ENCODE peak calls at places on chromosomes 16 and 17, in seven cellular contexts. One of them, this sample, is unnamed.

GRCh38 chr16:35506018-35506897 is 2046.8 kb downstream of the TP53TG3F start:
- DNase-seq in AG04449: no peak
- DNase-seq in heart right ventricle: no peak
- DNase-seq in tibial artery: no peak
- DNase-seq in GM12865: no peak
- DNase-seq in adipocyte: no peak
- DNase-seq in skeletal muscle cell: no peak
- DNase-seq in this sample: no peak

GRCh38 chr16:65869261-65869660 is 497.2 kb upstream of the CDH5 start:
- DNase-seq in adipocyte: no peak
- DNase-seq in tibial artery: no peak
- DNase-seq in heart right ventricle: no peak
- DNase-seq in skeletal muscle cell: no peak
- DNase-seq in GM12865: no peak
- DNase-seq in AG04449: no peak
- DNase-seq in this sample: no peak

GRCh38 chr17:58109197-58109596 is 26.0 kb downstream of the DYNLL2 start:
- DNase-seq in adipocyte: no peak
- DNase-seq in GM12865: no peak
- DNase-seq in skeletal muscle cell: no peak
- DNase-seq in AG04449: no peak
- DNase-seq in heart right ventricle: no peak
- DNase-seq in tibial artery: no peak
- DNase-seq in this sample: no peak

GRCh38 chr16:64590516-64590915 is 531.3 kb downstream of the CDH11 start:
- DNase-seq in AG04449: peak; percentile 26
- DNase-seq in heart right ventricle: no peak
- DNase-seq in skeletal muscle cell: no peak
- DNase-seq in tibial artery: no peak
- DNase-seq in adipocyte: peak; percentile 31
- DNase-seq in GM12865: no peak
- DNase-seq in this sample: no peak

GRCh38 chr17:16989953-16990860 is 18.3 kb upstream of the TNFRSF13B start:
- DNase-seq in AG04449: no peak
- DNase-seq in heart right ventricle: no peak
- DNase-seq in adipocyte: peak; percentile 14
- DNase-seq in skeletal muscle cell: no peak
- DNase-seq in GM12865: peak; percentile 52
- DNase-seq in tibial artery: no peak
- DNase-seq in this sample: no peak

GRCh38 chr17:5468075-5468473 is 708 bp downstream of the DHX33 start:
- DNase-seq in heart right ventricle: no peak
- DNase-seq in adipocyte: no peak
- DNase-seq in AG04449: no peak
- DNase-seq in tibial artery: no peak
- DNase-seq in GM12865: no peak
- DNase-seq in skeletal muscle cell: no peak
- DNase-seq in this sample: no peak

GRCh38 chr17:45123930-45124796 is 8.2 kb downstream of the PLCD3 start:
- DNase-seq in adipocyte: peak; percentile 85
- DNase-seq in AG04449: no peak
- DNase-seq in skeletal muscle cell: no peak
- DNase-seq in GM12865: peak; percentile 28
- DNase-seq in heart right ventricle: peak; percentile 48
- DNase-seq in tibial artery: peak; percentile 78
- DNase-seq in this sample: peak; percentile 77

GRCh38 chr17:63369233-63369632 is 76.9 kb downstream of the CYB561 start:
- DNase-seq in adipocyte: no peak
- DNase-seq in skeletal muscle cell: no peak
- DNase-seq in GM12865: no peak
- DNase-seq in AG04449: no peak
- DNase-seq in heart right ventricle: no peak
- DNase-seq in tibial artery: no peak
- DNase-seq in this sample: no peak

GRCh38 chr16:83648347-83648746 is 159.4 kb upstream of the HSBP1 start:
- DNase-seq in AG04449: no peak
- DNase-seq in GM12865: no peak
- DNase-seq in tibial artery: no peak
- DNase-seq in heart right ventricle: no peak
- DNase-seq in adipocyte: no peak
- DNase-seq in skeletal muscle cell: no peak
- DNase-seq in this sample: no peak

GRCh38 chr17:17666111-17666714 is 15.0 kb upstream of the RAI1 start:
- DNase-seq in AG04449: peak; percentile 29
- DNase-seq in tibial artery: no peak
- DNase-seq in heart right ventricle: no peak
- DNase-seq in skeletal muscle cell: no peak
- DNase-seq in adipocyte: peak; percentile 42
- DNase-seq in GM12865: no peak
- DNase-seq in this sample: no peak

GRCh38 chr17:66508896-66509843 is 206.8 kb downstream of the PRKCA start:
- DNase-seq in adipocyte: peak; percentile 54
- DNase-seq in GM12865: no peak
- DNase-seq in heart right ventricle: no peak
- DNase-seq in skeletal muscle cell: peak; percentile 84
- DNase-seq in AG04449: peak; percentile 73
- DNase-seq in tibial artery: no peak
- DNase-seq in this sample: peak; percentile 28

GRCh38 chr17:36792849-36793248 is 144.4 kb upstream of the LHX1 start:
- DNase-seq in AG04449: no peak
- DNase-seq in adipocyte: no peak
- DNase-seq in heart right ventricle: no peak
- DNase-seq in GM12865: no peak
- DNase-seq in skeletal muscle cell: no peak
- DNase-seq in tibial artery: no peak
- DNase-seq in this sample: no peak

GRCh38 chr17:10727192-10727591 is 2.6 kb downstream of the TMEM220 start:
- DNase-seq in skeletal muscle cell: no peak
- DNase-seq in heart right ventricle: no peak
- DNase-seq in GM12865: no peak
- DNase-seq in adipocyte: no peak
- DNase-seq in tibial artery: no peak
- DNase-seq in AG04449: no peak
- DNase-seq in this sample: no peak

GRCh38 chr16:57186630-57187507 is 740 bp downstream of the RSPRY1 start:
- DNase-seq in GM12865: peak; percentile 34
- DNase-seq in adipocyte: peak; percentile 64
- DNase-seq in AG04449: no peak
- DNase-seq in tibial artery: peak; percentile 22
- DNase-seq in skeletal muscle cell: no peak
- DNase-seq in heart right ventricle: no peak
- DNase-seq in this sample: no peak

GRCh38 chr17:58595194-58595792 is 80.9 kb upstream of the MTMR4 start:
- DNase-seq in GM12865: peak; percentile 72
- DNase-seq in AG04449: no peak
- DNase-seq in adipocyte: no peak
- DNase-seq in heart right ventricle: no peak
- DNase-seq in skeletal muscle cell: no peak
- DNase-seq in tibial artery: no peak
- DNase-seq in this sample: no peak

GRCh38 chr17:17940451-17940911 is 31.7 kb downstream of the TOM1L2 start:
- DNase-seq in AG04449: no peak
- DNase-seq in GM12865: no peak
- DNase-seq in tibial artery: no peak
- DNase-seq in skeletal muscle cell: no peak
- DNase-seq in heart right ventricle: no peak
- DNase-seq in adipocyte: peak; percentile 74
- DNase-seq in this sample: no peak

GRCh38 chr16:59601452-59601851 is 867.3 kb upstream of the GOT2 start:
- DNase-seq in adipocyte: no peak
- DNase-seq in GM12865: no peak
- DNase-seq in heart right ventricle: no peak
- DNase-seq in AG04449: no peak
- DNase-seq in tibial artery: no peak
- DNase-seq in skeletal muscle cell: no peak
- DNase-seq in this sample: no peak

GRCh38 chr17:29710891-29711418 is 88.2 kb upstream of the CORO6 start:
- DNase-seq in heart right ventricle: no peak
- DNase-seq in GM12865: peak; percentile 26
- DNase-seq in tibial artery: peak; percentile 28
- DNase-seq in adipocyte: peak; percentile 51
- DNase-seq in AG04449: no peak
- DNase-seq in skeletal muscle cell: no peak
- DNase-seq in this sample: no peak

GRCh38 chr17:29705352-29705751 is 82.6 kb upstream of the CORO6 start:
- DNase-seq in heart right ventricle: no peak
- DNase-seq in adipocyte: no peak
- DNase-seq in AG04449: no peak
- DNase-seq in tibial artery: no peak
- DNase-seq in skeletal muscle cell: no peak
- DNase-seq in GM12865: peak; percentile 25
- DNase-seq in this sample: no peak

GRCh38 chr17:29709861-29710849 is 87.4 kb upstream of the CORO6 start:
- DNase-seq in AG04449: no peak
- DNase-seq in adipocyte: peak; percentile 73
- DNase-seq in tibial artery: no peak
- DNase-seq in GM12865: no peak
- DNase-seq in heart right ventricle: no peak
- DNase-seq in skeletal muscle cell: no peak
- DNase-seq in this sample: no peak

GRCh38 chr17:29707212-29707571 is 84.5 kb upstream of the CORO6 start:
- DNase-seq in GM12865: no peak
- DNase-seq in AG04449: no peak
- DNase-seq in adipocyte: no peak
- DNase-seq in tibial artery: no peak
- DNase-seq in skeletal muscle cell: no peak
- DNase-seq in heart right ventricle: no peak
- DNase-seq in this sample: no peak

DNA sequence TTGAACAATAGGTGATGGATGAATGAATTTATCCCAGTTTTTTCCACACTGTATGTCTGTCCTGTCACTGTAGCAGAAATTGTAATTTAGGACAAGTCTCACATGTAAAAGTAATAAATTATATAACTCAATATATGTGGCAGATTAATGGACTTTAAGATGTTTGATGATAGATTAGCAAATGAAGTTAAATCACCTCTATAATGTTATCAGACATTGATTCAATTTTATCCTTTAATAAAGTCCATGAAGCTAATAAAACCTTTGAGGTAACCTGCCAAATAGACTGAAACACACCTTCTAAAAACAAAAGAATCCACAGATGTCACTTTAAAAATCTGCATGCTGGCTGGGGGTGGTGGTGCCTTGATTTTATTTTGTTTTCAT is 83.3 kb upstream of the CORO6 start:
- DNase-seq in heart right ventricle: no peak
- DNase-seq in adipocyte: no peak
- DNase-seq in skeletal muscle cell: no peak
- DNase-seq in tibial artery: no peak
- DNase-seq in GM12865: no peak
- DNase-seq in AG04449: no peak
- DNase-seq in this sample: no peak
- H3K4me3 ChIP-seq in heart right ventricle: no peak overlapping the region
- H3K4me3 ChIP-seq in adipocyte: no peak overlapping the region
- H3K4me3 ChIP-seq in skeletal muscle cell: no peak overlapping the region
- H3K4me3 ChIP-seq in tibial artery: no peak overlapping the region
- H3K4me3 ChIP-seq in GM12865: peak overlapping the region; percentile 48
- H3K4me3 ChIP-seq in AG04449: no peak overlapping the region
- H3K4me3 ChIP-seq in this sample: no peak overlapping the region

GRCh38 chr16:30773826-30774225 is 11.7 kb downstream of the RNF40 start:
- DNase-seq in skeletal muscle cell: no peak
- DNase-seq in AG04449: no peak
- DNase-seq in tibial artery: no peak
- DNase-seq in heart right ventricle: no peak
- DNase-seq in GM12865: peak; percentile 1
- DNase-seq in adipocyte: no peak
- DNase-seq in this sample: peak; percentile 55

GRCh38 chr16:30775381-30776099 is 11.5 kb downstream of the ZNF629 start:
- DNase-seq in tibial artery: peak; percentile 82
- DNase-seq in heart right ventricle: peak; percentile 89
- DNase-seq in skeletal muscle cell: peak; percentile 41
- DNase-seq in AG04449: no peak
- DNase-seq in adipocyte: peak; percentile 86
- DNase-seq in GM12865: peak; percentile 73
- DNase-seq in this sample: peak; percentile 88

GRCh38 chr16:30771726-30772125 is 9.6 kb downstream of the RNF40 start:
- DNase-seq in heart right ventricle: no peak
- DNase-seq in adipocyte: no peak
- DNase-seq in GM12865: no peak
- DNase-seq in skeletal muscle cell: no peak
- DNase-seq in AG04449: no peak
- DNase-seq in tibial artery: no peak
- DNase-seq in this sample: no peak

GRCh38 chr16:30775131-30775380 is 11.9 kb downstream of the ZNF629 start:
- DNase-seq in AG04449: no peak
- DNase-seq in heart right ventricle: no peak
- DNase-seq in tibial artery: no peak
- DNase-seq in skeletal muscle cell: no peak
- DNase-seq in GM12865: no peak
- DNase-seq in adipocyte: no peak
- DNase-seq in this sample: no peak

GRCh38 chr16:30774367-30775130 is 12.4 kb downstream of the RNF40 start:
- DNase-seq in heart right ventricle: peak; percentile 42
- DNase-seq in AG04449: no peak
- DNase-seq in skeletal muscle cell: no peak
- DNase-seq in GM12865: no peak
- DNase-seq in adipocyte: no peak
- DNase-seq in tibial artery: no peak
- DNase-seq in this sample: no peak
- H3K4me3 ChIP-seq in heart right ventricle: peak overlapping the region; percentile 78
- H3K4me3 ChIP-seq in AG04449: peak overlapping the region; percentile 75
- H3K4me3 ChIP-seq in skeletal muscle cell: peak overlapping the region; percentile 83
- H3K4me3 ChIP-seq in GM12865: no peak overlapping the region
- H3K4me3 ChIP-seq in adipocyte: peak overlapping the region; percentile 88
- H3K4me3 ChIP-seq in tibial artery: peak overlapping the region; percentile 77
- H3K4me3 ChIP-seq in this sample: peak overlapping the region; percentile 66

GRCh38 chr17:77962349-77962748 is 3.8 kb downstream of the TNRC6C start:
- DNase-seq in skeletal muscle cell: no peak
- DNase-seq in AG04449: no peak
- DNase-seq in tibial artery: no peak
- DNase-seq in adipocyte: no peak
- DNase-seq in GM12865: no peak
- DNase-seq in heart right ventricle: no peak
- DNase-seq in this sample: no peak
- H3K4me3 ChIP-seq in skeletal muscle cell: no peak overlapping the region
- H3K4me3 ChIP-seq in AG04449: no peak overlapping the region
- H3K4me3 ChIP-seq in tibial artery: no peak overlapping the region
- H3K4me3 ChIP-seq in adipocyte: no peak overlapping the region
- H3K4me3 ChIP-seq in GM12865: no peak overlapping the region
- H3K4me3 ChIP-seq in heart right ventricle: no peak overlapping the region
- H3K4me3 ChIP-seq in this sample: no peak overlapping the region

DNA sequence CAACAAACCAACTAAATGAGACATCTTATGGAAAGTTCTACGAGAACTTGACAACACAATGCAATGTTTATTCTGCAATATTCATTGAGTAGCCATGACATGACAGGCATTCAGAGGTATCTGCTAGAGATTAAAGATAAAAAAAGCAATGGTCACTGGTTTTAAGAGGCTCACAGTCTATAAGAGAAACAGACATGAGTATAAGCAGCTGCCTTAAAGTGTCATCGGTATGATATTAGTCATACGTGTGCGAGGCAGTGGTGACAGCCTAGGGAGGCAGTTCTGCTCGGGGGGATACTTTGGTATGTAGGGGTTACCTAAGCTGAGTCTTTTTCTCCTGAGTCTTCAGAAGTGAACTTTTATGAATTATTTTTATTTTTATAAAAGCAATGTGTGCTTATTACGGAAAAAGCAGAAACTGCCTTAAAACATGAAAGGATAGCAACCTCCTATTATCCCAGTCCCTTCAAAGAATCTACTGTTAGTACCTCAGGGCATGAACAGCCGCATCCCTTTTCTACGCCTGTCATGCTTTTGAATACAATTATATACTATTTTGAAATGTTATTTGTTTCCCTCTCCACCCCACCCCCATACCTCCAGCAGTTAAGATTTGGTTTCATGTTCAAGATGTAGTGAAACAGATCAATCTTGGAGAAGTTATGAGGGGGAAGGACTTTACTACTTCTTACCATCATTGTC is 7.7 kb downstream of the ST6GALNAC1 start:
- DNase-seq in tibial artery: no peak
- DNase-seq in AG04449: no peak
- DNase-seq in adipocyte: peak; percentile 61
- DNase-seq in heart right ventricle: no peak
- DNase-seq in skeletal muscle cell: no peak
- DNase-seq in GM12865: no peak
- DNase-seq in this sample: no peak
- H3K4me3 ChIP-seq in tibial artery: no peak overlapping the region
- H3K4me3 ChIP-seq in AG04449: no peak overlapping the region
- H3K4me3 ChIP-seq in adipocyte: no peak overlapping the region
- H3K4me3 ChIP-seq in heart right ventricle: no peak overlapping the region
- H3K4me3 ChIP-seq in skeletal muscle cell: no peak overlapping the region
- H3K4me3 ChIP-seq in GM12865: no peak overlapping the region
- H3K4me3 ChIP-seq in this sample: no peak overlapping the region